ENCODE peak calls at places on chromosomes 7 and 10, in seven cellular contexts. One of them, this sample, is unnamed.

GRCh38 chr10:29804025-29804852 is 169.5 kb upstream of the SVIL start:
- DNase-seq in A549: peak
- DNase-seq in fibroblast of the aortic adventitia: peak
- DNase-seq in AG10803: peak
- DNase-seq in Peyer's patch: no peak
- DNase-seq in upper lobe of right lung: no peak
- DNase-seq in stomach: peak
- DNase-seq in this sample: peak

GRCh38 chr7:150940446-150941102 is 37.5 kb downstream of the KCNH2 start:
- DNase-seq in A549: no peak
- DNase-seq in fibroblast of the aortic adventitia: no peak
- DNase-seq in AG10803: no peak
- DNase-seq in Peyer's patch: peak
- DNase-seq in upper lobe of right lung: peak
- DNase-seq in stomach: no peak
- DNase-seq in this sample: no peak

GRCh38 chr7:134931487-134931886 is 54.8 kb upstream of the AGBL3 start:
- DNase-seq in A549: no peak
- DNase-seq in fibroblast of the aortic adventitia: peak
- DNase-seq in AG10803: peak
- DNase-seq in Peyer's patch: no peak
- DNase-seq in upper lobe of right lung: no peak
- DNase-seq in stomach: no peak
- DNase-seq in this sample: no peak

GRCh38 chr7:29156798-29157461 is 10.6 kb upstream of the CPVL start:
- DNase-seq in A549: no peak
- DNase-seq in fibroblast of the aortic adventitia: no peak
- DNase-seq in AG10803: no peak
- DNase-seq in Peyer's patch: no peak
- DNase-seq in upper lobe of right lung: no peak
- DNase-seq in stomach: no peak
- DNase-seq in this sample: no peak

GRCh38 chr10:43079823-43080222 is 3.0 kb downstream of the RET start:
- DNase-seq in A549: no peak
- DNase-seq in fibroblast of the aortic adventitia: no peak
- DNase-seq in AG10803: no peak
- DNase-seq in Peyer's patch: no peak
- DNase-seq in upper lobe of right lung: no peak
- DNase-seq in stomach: no peak
- DNase-seq in this sample: no peak

GRCh38 chr10:92914478-92915066 is 66.3 kb downstream of the EXOC6 start:
- DNase-seq in A549: peak
- DNase-seq in fibroblast of the aortic adventitia: peak
- DNase-seq in AG10803: peak
- DNase-seq in Peyer's patch: no peak
- DNase-seq in upper lobe of right lung: no peak
- DNase-seq in stomach: peak
- DNase-seq in this sample: no peak

GRCh38 chr7:54788664-54789063 is 29.7 kb upstream of the SEC61G start:
- DNase-seq in A549: peak
- DNase-seq in fibroblast of the aortic adventitia: peak
- DNase-seq in AG10803: peak
- DNase-seq in Peyer's patch: no peak
- DNase-seq in upper lobe of right lung: no peak
- DNase-seq in stomach: no peak
- DNase-seq in this sample: no peak

GRCh38 chr7:79778786-79779382 is 325.4 kb upstream of the MAGI2 start:
- DNase-seq in A549: no peak
- DNase-seq in fibroblast of the aortic adventitia: peak
- DNase-seq in AG10803: peak
- DNase-seq in Peyer's patch: no peak
- DNase-seq in upper lobe of right lung: no peak
- DNase-seq in stomach: no peak
- DNase-seq in this sample: no peak

GRCh38 chr10:119643306-119644214 is 7.6 kb upstream of the BAG3 start:
- DNase-seq in A549: no peak
- DNase-seq in fibroblast of the aortic adventitia: no peak
- DNase-seq in AG10803: peak
- DNase-seq in Peyer's patch: no peak
- DNase-seq in upper lobe of right lung: no peak
- DNase-seq in stomach: no peak
- DNase-seq in this sample: no peak

GRCh38 chr10:122390271-122390670 is 15.8 kb downstream of the PLEKHA1 start:
- DNase-seq in A549: no peak
- DNase-seq in fibroblast of the aortic adventitia: no peak
- DNase-seq in AG10803: no peak
- DNase-seq in Peyer's patch: no peak
- DNase-seq in upper lobe of right lung: no peak
- DNase-seq in stomach: no peak
- DNase-seq in this sample: no peak

GRCh38 chr10:62614389-62615157 is 189.9 kb upstream of the ADO start:
- DNase-seq in A549: peak
- DNase-seq in fibroblast of the aortic adventitia: no peak
- DNase-seq in AG10803: peak
- DNase-seq in Peyer's patch: no peak
- DNase-seq in upper lobe of right lung: no peak
- DNase-seq in stomach: no peak
- DNase-seq in this sample: no peak

GRCh38 chr10:117569610-117570395 is 27.3 kb downstream of the EMX2 start:
- DNase-seq in A549: no peak
- DNase-seq in fibroblast of the aortic adventitia: no peak
- DNase-seq in AG10803: no peak
- DNase-seq in Peyer's patch: no peak
- DNase-seq in upper lobe of right lung: no peak
- DNase-seq in stomach: no peak
- DNase-seq in this sample: no peak

GRCh38 chr7:112907658-112908057 is 117.5 kb upstream of the TMEM168 start:
- DNase-seq in A549: no peak
- DNase-seq in fibroblast of the aortic adventitia: no peak
- DNase-seq in AG10803: no peak
- DNase-seq in Peyer's patch: no peak
- DNase-seq in upper lobe of right lung: no peak
- DNase-seq in stomach: no peak
- DNase-seq in this sample: no peak

GRCh38 chr7:1949681-1950055 is 279.6 kb downstream of the ELFN1 start:
- DNase-seq in A549: no peak
- DNase-seq in fibroblast of the aortic adventitia: no peak
- DNase-seq in AG10803: no peak
- DNase-seq in Peyer's patch: no peak
- DNase-seq in upper lobe of right lung: no peak
- DNase-seq in stomach: no peak
- DNase-seq in this sample: peak

GRCh38 chr7:111476586-111477293 is 85.6 kb downstream of the IMMP2L start:
- DNase-seq in A549: no peak
- DNase-seq in fibroblast of the aortic adventitia: no peak
- DNase-seq in AG10803: no peak
- DNase-seq in Peyer's patch: no peak
- DNase-seq in upper lobe of right lung: no peak
- DNase-seq in stomach: no peak
- DNase-seq in this sample: no peak

GRCh38 chr7:121485457-121486243 is 89.5 kb upstream of the FAM3C start:
- DNase-seq in A549: no peak
- DNase-seq in fibroblast of the aortic adventitia: peak
- DNase-seq in AG10803: peak
- DNase-seq in Peyer's patch: no peak
- DNase-seq in upper lobe of right lung: no peak
- DNase-seq in stomach: no peak
- DNase-seq in this sample: no peak

GRCh38 chr10:34522542-34522941 is 292.6 kb downstream of the PARD3 start:
- DNase-seq in A549: peak
- DNase-seq in fibroblast of the aortic adventitia: peak
- DNase-seq in AG10803: no peak
- DNase-seq in Peyer's patch: no peak
- DNase-seq in upper lobe of right lung: no peak
- DNase-seq in stomach: no peak
- DNase-seq in this sample: no peak

GRCh38 chr10:71458387-71458786 is 61.7 kb downstream of the CDH23 start:
- DNase-seq in A549: no peak
- DNase-seq in fibroblast of the aortic adventitia: no peak
- DNase-seq in AG10803: no peak
- DNase-seq in Peyer's patch: no peak
- DNase-seq in upper lobe of right lung: no peak
- DNase-seq in stomach: no peak
- DNase-seq in this sample: no peak

GRCh38 chr7:116863168-116863670 is 832 bp downstream of the CAPZA2 start:
- DNase-seq in A549: peak
- DNase-seq in fibroblast of the aortic adventitia: no peak
- DNase-seq in AG10803: peak
- DNase-seq in Peyer's patch: peak
- DNase-seq in upper lobe of right lung: peak
- DNase-seq in stomach: no peak
- DNase-seq in this sample: no peak

GRCh38 chr10:3241128-3242057 is 68.8 kb upstream of the PITRM1 start:
- DNase-seq in A549: no peak
- DNase-seq in fibroblast of the aortic adventitia: no peak
- DNase-seq in AG10803: no peak
- DNase-seq in Peyer's patch: no peak
- DNase-seq in upper lobe of right lung: no peak
- DNase-seq in stomach: no peak
- DNase-seq in this sample: no peak

GRCh38 chr10:3242251-3242650 is 69.7 kb upstream of the PITRM1 start:
- DNase-seq in A549: no peak
- DNase-seq in fibroblast of the aortic adventitia: no peak
- DNase-seq in AG10803: no peak
- DNase-seq in Peyer's patch: no peak
- DNase-seq in upper lobe of right lung: no peak
- DNase-seq in stomach: no peak
- DNase-seq in this sample: no peak

GRCh38 chr10:3238115-3238871 is 65.7 kb upstream of the PITRM1 start:
- DNase-seq in A549: no peak
- DNase-seq in fibroblast of the aortic adventitia: no peak
- DNase-seq in AG10803: no peak
- DNase-seq in Peyer's patch: no peak
- DNase-seq in upper lobe of right lung: no peak
- DNase-seq in stomach: no peak
- DNase-seq in this sample: no peak

GRCh38 chr10:3239066-3239919 is 66.7 kb upstream of the PITRM1 start:
- DNase-seq in A549: peak
- DNase-seq in fibroblast of the aortic adventitia: peak
- DNase-seq in AG10803: peak
- DNase-seq in Peyer's patch: peak
- DNase-seq in upper lobe of right lung: peak
- DNase-seq in stomach: peak
- DNase-seq in this sample: no peak

GRCh38 chr10:3239920-3240909 is 67.6 kb upstream of the PITRM1 start:
- DNase-seq in A549: no peak
- DNase-seq in fibroblast of the aortic adventitia: no peak
- DNase-seq in AG10803: no peak
- DNase-seq in Peyer's patch: no peak
- DNase-seq in upper lobe of right lung: no peak
- DNase-seq in stomach: no peak
- DNase-seq in this sample: no peak
- TF ChIP-seq CTCF in A549: no peak
- TF ChIP-seq CTCF in fibroblast of the aortic adventitia: no peak
- TF ChIP-seq CTCF in AG10803: no peak
- TF ChIP-seq CTCF in Peyer's patch: no peak
- TF ChIP-seq CTCF in upper lobe of right lung: no peak
- TF ChIP-seq CTCF in stomach: no peak
- TF ChIP-seq CTCF in this sample: peak

GRCh38 chr7:25830986-25831558 is 320.9 kb upstream of the NFE2L3 start:
- DNase-seq in A549: no peak
- DNase-seq in fibroblast of the aortic adventitia: no peak
- DNase-seq in AG10803: no peak
- DNase-seq in Peyer's patch: no peak
- DNase-seq in upper lobe of right lung: no peak
- DNase-seq in stomach: no peak
- DNase-seq in this sample: no peak

GRCh38 chr7:25832926-25833325 is 319.1 kb upstream of the NFE2L3 start:
- DNase-seq in A549: no peak
- DNase-seq in fibroblast of the aortic adventitia: no peak
- DNase-seq in AG10803: no peak
- DNase-seq in Peyer's patch: no peak
- DNase-seq in upper lobe of right lung: no peak
- DNase-seq in stomach: no peak
- DNase-seq in this sample: no peak

GRCh38 chr7:25831901-25832411 is 320.0 kb upstream of the NFE2L3 start:
- DNase-seq in A549: no peak
- DNase-seq in fibroblast of the aortic adventitia: no peak
- DNase-seq in AG10803: no peak
- DNase-seq in Peyer's patch: no peak
- DNase-seq in upper lobe of right lung: no peak
- DNase-seq in stomach: no peak
- DNase-seq in this sample: no peak

GRCh38 chr7:25834050-25834449 is 317.9 kb upstream of the NFE2L3 start:
- DNase-seq in A549: no peak
- DNase-seq in fibroblast of the aortic adventitia: no peak
- DNase-seq in AG10803: no peak
- DNase-seq in Peyer's patch: no peak
- DNase-seq in upper lobe of right lung: no peak
- DNase-seq in stomach: no peak
- DNase-seq in this sample: no peak

GRCh38 chr7:25832456-25832855 is 319.5 kb upstream of the NFE2L3 start:
- DNase-seq in A549: no peak
- DNase-seq in fibroblast of the aortic adventitia: no peak
- DNase-seq in AG10803: no peak
- DNase-seq in Peyer's patch: no peak
- DNase-seq in upper lobe of right lung: no peak
- DNase-seq in stomach: no peak
- DNase-seq in this sample: no peak
- TF ChIP-seq CTCF in A549: no peak
- TF ChIP-seq CTCF in fibroblast of the aortic adventitia: no peak
- TF ChIP-seq CTCF in AG10803: no peak
- TF ChIP-seq CTCF in Peyer's patch: no peak
- TF ChIP-seq CTCF in upper lobe of right lung: no peak
- TF ChIP-seq CTCF in stomach: no peak
- TF ChIP-seq CTCF in this sample: no peak

GRCh38 chr10:84267503-84268126 is 22.8 kb downstream of the RGR start:
- DNase-seq in A549: peak
- DNase-seq in fibroblast of the aortic adventitia: peak
- DNase-seq in AG10803: peak
- DNase-seq in Peyer's patch: no peak
- DNase-seq in upper lobe of right lung: no peak
- DNase-seq in stomach: peak
- DNase-seq in this sample: no peak
- TF ChIP-seq CTCF in A549: peak
- TF ChIP-seq CTCF in fibroblast of the aortic adventitia: peak
- TF ChIP-seq CTCF in AG10803: peak
- TF ChIP-seq CTCF in Peyer's patch: peak
- TF ChIP-seq CTCF in upper lobe of right lung: peak
- TF ChIP-seq CTCF in stomach: peak
- TF ChIP-seq CTCF in this sample: peak

DNA sequence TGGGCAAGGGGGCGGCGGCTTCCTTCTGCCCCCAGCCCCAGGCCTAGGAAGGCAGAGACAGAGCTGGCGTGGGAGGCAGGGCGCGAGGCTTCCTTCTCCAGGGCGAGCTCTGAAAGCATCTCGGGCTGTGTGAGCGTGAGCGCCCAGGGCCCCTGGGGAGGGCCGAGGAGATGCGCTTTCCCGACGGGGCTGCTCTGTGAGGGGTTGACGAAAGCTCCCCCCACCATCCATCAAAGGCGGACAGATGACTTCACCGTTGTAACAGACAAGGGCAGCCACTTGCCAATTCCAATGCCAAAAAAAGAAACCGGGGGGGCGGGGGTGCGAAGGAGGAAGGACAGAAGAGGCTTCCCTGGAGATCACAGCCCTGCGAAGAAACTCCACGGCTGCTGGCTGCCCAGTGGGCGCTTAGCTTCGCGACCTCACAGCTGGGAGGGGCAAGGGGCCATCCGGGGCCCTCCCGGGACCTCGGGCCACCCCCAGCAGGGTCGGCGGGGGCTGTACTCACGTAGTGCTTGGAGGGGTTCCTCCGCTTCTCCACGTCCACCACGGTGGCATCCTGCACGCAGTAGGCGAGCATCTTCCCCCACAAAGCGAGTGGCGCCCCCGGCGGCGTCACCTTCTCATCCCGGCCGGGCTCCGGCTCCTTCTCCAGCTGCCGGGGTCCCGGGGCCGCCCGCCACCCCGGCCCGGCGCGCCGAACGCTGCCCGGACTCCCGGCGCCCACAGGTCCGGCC is 521 bp downstream of the SH3PXD2A start:
- DNase-seq in A549: no peak
- DNase-seq in fibroblast of the aortic adventitia: peak
- DNase-seq in AG10803: peak
- DNase-seq in Peyer's patch: peak
- DNase-seq in upper lobe of right lung: no peak
- DNase-seq in stomach: no peak
- DNase-seq in this sample: no peak
- TF ChIP-seq CTCF in A549: peak
- TF ChIP-seq CTCF in fibroblast of the aortic adventitia: peak
- TF ChIP-seq CTCF in AG10803: peak
- TF ChIP-seq CTCF in Peyer's patch: no peak
- TF ChIP-seq CTCF in upper lobe of right lung: peak
- TF ChIP-seq CTCF in stomach: no peak
- TF ChIP-seq CTCF in this sample: no peak